ENCODE peak calls at places on chromosomes 12 and 14, in nine cellular contexts. V is G401; Y is C1 segment of cervical spinal cord; F is NCI-H1092; E is CD4-positive, alpha-beta memory T cell; R is stimulated activated CD4-positive, alpha-beta T cell treated with anti-CD3 and anti-CD28 coated beads, TNF-alpha, amount 100 ng/mL, for 1 hour; A is activated CD8-positive, alpha-beta memory T cell treated with anti-CD3 and anti-CD28 coated beads for 1 hour; D is left ventricle myocardium superior; Z is progenitor cell of endocrine pancreas. W is an unnamed sample.

GRCh38 chr14:98899441-98899840 is 372.6 kb downstream of the BCL11B start:
- DNase-seq in R (no peak), Y (no peak), E (no peak), D (no peak), F (no peak), V (no peak), A (no peak), Z (no peak), W (no peak)

GRCh38 chr14:21614245-21614644 is 20.5 kb downstream of the OR10G2 start:
- DNase-seq in F (no peak), Z (no peak), A (no peak), R (no peak), V (no peak), Y (no peak), D (no peak), E (no peak), W (no peak)

GRCh38 chr14:53715390-53715730 is 241.3 kb downstream of the BMP4 start:
- DNase-seq in R (no peak), F (no peak), D (no peak), A (no peak), V (peak), Y (no peak), E (no peak), Z (no peak), W (no peak)

GRCh38 chr12:131152587-131152986 is 198.9 kb downstream of the ADGRD1 start:
- DNase-seq in D (no peak), Z (no peak), R (no peak), A (no peak), V (no peak), E (no peak), F (no peak), Y (no peak), W (no peak)

GRCh38 chr14:24079521-24080141 is 8.3 kb downstream of the CPNE6 start:
- DNase-seq in A (no peak), Y (peak), V (peak), R (no peak), E (no peak), D (no peak), F (no peak), Z (no peak), W (peak)

GRCh38 chr12:115770643-115771042 is 506.9 kb downstream of the MED13L start:
- DNase-seq in Y (no peak), A (no peak), D (no peak), V (no peak), Z (no peak), F (no peak), E (no peak), R (no peak), W (no peak)

GRCh38 chr12:123599721-123600120 is 2.2 kb upstream of the DDX55 start:
- DNase-seq in Y (no peak), V (no peak), Z (no peak), E (no peak), D (no peak), F (no peak), R (no peak), A (no peak), W (no peak)

GRCh38 chr14:26598672-26599131 is 869 bp upstream of the NOVA1 start:
- DNase-seq in A (no peak), E (no peak), F (no peak), R (no peak), Y (no peak), D (no peak), Z (no peak), V (no peak), W (no peak)

GRCh38 chr12:96409734-96410133 is 9.5 kb upstream of the CDK17 start:
- DNase-seq in Y (no peak), F (no peak), Z (no peak), A (no peak), D (no peak), V (no peak), E (no peak), R (no peak), W (no peak)

GRCh38 chr12:49340095-49340870 is 3.3 kb upstream of the C1QL4 start:
- DNase-seq in R (no peak), A (no peak), E (no peak), Z (no peak), F (no peak), V (no peak), D (no peak), Y (no peak), W (no peak)

GRCh38 chr12:55927588-55928502 is at the start of gene PYM1:
- DNase-seq in R (no peak), A (peak), E (peak), D (peak), Y (peak), F (peak), Z (peak), V (peak), W (peak)

GRCh38 chr12:132070298-132070697 is 73.8 kb downstream of the DDX51 start:
- DNase-seq in R (no peak), Z (no peak), D (no peak), E (no peak), Y (no peak), F (no peak), A (no peak), V (no peak), W (no peak)

GRCh38 chr12:124532947-124533346 is 34.5 kb downstream of the NCOR2 start:
- DNase-seq in R (no peak), Z (no peak), F (no peak), D (no peak), A (no peak), E (no peak), V (no peak), Y (no peak), W (no peak)

GRCh38 chr12:64160718-64161060 is 61.4 kb downstream of the KICS2 start:
- DNase-seq in D (no peak), E (no peak), F (no peak), V (no peak), Y (no peak), A (no peak), R (no peak), Z (no peak), W (no peak)

GRCh38 chr12:50764116-50764860 is 387 bp downstream of the ATF1 start:
- DNase-seq in D (peak), V (peak), E (peak), F (no peak), Y (peak), A (peak), Z (peak), R (peak), W (no peak)

GRCh38 chr12:31578632-31579031 is 12.3 kb downstream of the DENND5B start:
- DNase-seq in D (no peak), Z (no peak), R (no peak), A (no peak), E (no peak), F (no peak), V (peak), Y (no peak), W (no peak)

GRCh38 chr12:75690556-75690955 is 179.1 kb upstream of the KRR1 start:
- DNase-seq in D (no peak), Y (no peak), F (no peak), Z (no peak), A (no peak), E (no peak), R (no peak), V (no peak), W (no peak)

GRCh38 chr12:51341259-51342007 is 5.0 kb downstream of the CELA1 start:
- DNase-seq in D (peak), A (peak), V (peak), Y (peak), R (peak), F (peak), E (peak), Z (peak), W (no peak)

GRCh38 chr14:104690266-104690711 is 871 bp downstream of the INF2 start:
- DNase-seq in E (no peak), V (no peak), F (no peak), A (no peak), Y (no peak), D (peak), R (no peak), Z (no peak), W (no peak)

GRCh38 chr12:116880213-116880816 is 926 bp downstream of the HRK start:
- DNase-seq in Z (no peak), A (no peak), E (no peak), R (no peak), V (no peak), F (no peak), D (no peak), Y (no peak), W (no peak)

GRCh38 chr14:100889641-100890040 is 13.9 kb downstream of the RTL1 start:
- DNase-seq in D (peak), F (no peak), E (no peak), R (no peak), Y (no peak), V (no peak), Z (no peak), A (no peak), W (no peak)

GRCh38 chr14:88013750-88014349 is 8.9 kb downstream of the GPR65 start:
- DNase-seq in Y (no peak), A (no peak), E (peak), R (no peak), Z (peak), D (peak), F (peak), V (peak), W (no peak)

GRCh38 chr12:45309826-45310626 is 94.1 kb downstream of the ANO6 start:
- DNase-seq in Y (no peak), A (no peak), R (no peak), F (no peak), E (no peak), D (no peak), Z (no peak), V (no peak), W (no peak)

GRCh38 chr14:52553671-52554575 is 1.3 kb downstream of the GPR137C start:
- DNase-seq in V (peak), Z (peak), E (peak), R (peak), D (peak), A (peak), F (peak), Y (peak), W (no peak)

GRCh38 chr14:96246535-96246839 is 9.5 kb upstream of the BDKRB1 start:
- DNase-seq in F (no peak), Z (no peak), A (no peak), R (no peak), E (no peak), D (no peak), Y (no peak), V (no peak), W (no peak)

GRCh38 chr12:76032043-76032981 is 736 bp upstream of the PHLDA1 start:
- DNase-seq in V (peak), E (no peak), Y (no peak), F (no peak), R (peak), Z (no peak), A (peak), D (peak), W (no peak)

GRCh38 chr12:114529956-114530355 is 124.0 kb upstream of the TBX5 start:
- DNase-seq in A (no peak), E (no peak), Y (no peak), Z (no peak), D (no peak), R (no peak), V (no peak), F (no peak), W (no peak)

GRCh38 chr12:79378496-79378895 is 312.3 kb downstream of the PAWR start:
- DNase-seq in D (no peak), E (no peak), V (no peak), Z (no peak), R (no peak), Y (no peak), F (no peak), A (no peak), W (no peak)

GRCh38 chr14:69073925-69074324 is 79.0 kb downstream of the DCAF5 start:
- DNase-seq in V (no peak), R (no peak), Y (no peak), Z (no peak), D (no peak), A (no peak), F (no peak), E (no peak), W (no peak)

GRCh38 chr14:81343701-81344100 is 56.4 kb downstream of the STON2 start:
- DNase-seq in V (no peak), F (no peak), D (no peak), Y (no peak), E (no peak), A (no peak), Z (no peak), R (no peak), W (no peak)

GRCh38 chr12:40078201-40078730 is 27.6 kb downstream of the SLC2A13 start:
- DNase-seq in D (no peak), V (no peak), F (no peak), A (no peak), R (no peak), E (no peak), Y (no peak), Z (no peak), W (no peak)

GRCh38 chr14:91947196-91948184 is at the start of gene FBLN5:
- DNase-seq in V (no peak), D (peak), A (peak), Y (no peak), E (peak), F (no peak), Z (peak), R (no peak), W (peak)

GRCh38 chr14:89750206-89750867 is 204.2 kb downstream of the EFCAB11 start:
- DNase-seq in Y (no peak), Z (no peak), R (no peak), V (no peak), F (no peak), E (no peak), D (no peak), A (no peak), W (no peak)

W was measured in iPS DF 19.7.